ENCODE peak calls at places on chromosome 13, in nine cellular contexts. C is activated CD4-positive, alpha-beta T cell treated with anti-CD3 and anti-CD28 coated beads, Interleukin-2, amount 50 U/mL, for 24 hours; X is SJSA1; N is stimulated activated CD4-positive, alpha-beta T cell treated with anti-CD3 and anti-CD28 coated beads, Interleukin-15, amount 100 ng/mL, for 48 hours; A is HEK293T; E is aorta; T is hepatic stellate cell; O is iris pigment epithelial cell; J is CD8-positive, alpha-beta T cell. L is an unnamed sample.

GRCh38 chr13:30934381-30934780 is 1.9 kb downstream of the TEX26 start:
- DNase-seq in C (no peak), X (no peak), N (no peak), A (no peak), E (no peak), T (no peak), O (peak), J (no peak), L (no peak)

GRCh38 chr13:82993417-82993816 is 888.9 kb downstream of the SLITRK1 start:
- DNase-seq in C (no peak), X (no peak), N (no peak), A (no peak), E (no peak), T (no peak), O (no peak), J (no peak), L (no peak)

GRCh38 chr13:87680298-87680697 is 9.1 kb downstream of the SLITRK5 start:
- DNase-seq in C (no peak), X (no peak), N (no peak), A (no peak), E (no peak), T (no peak), O (no peak), J (no peak), L (peak)

GRCh38 chr13:30898721-30899188 is 7.3 kb upstream of the MEDAG start:
- DNase-seq in C (peak), X (peak), N (no peak), A (no peak), E (peak), T (peak), O (peak), J (no peak), L (peak)

GRCh38 chr13:70817571-70817970 is 709.3 kb upstream of the KLHL1 start:
- DNase-seq in C (no peak), X (no peak), N (no peak), A (no peak), E (no peak), T (no peak), O (peak), J (no peak), L (no peak)

GRCh38 chr13:84686973-84687372 is 804.7 kb upstream of the SLITRK1 start:
- DNase-seq in C (no peak), X (no peak), N (no peak), A (no peak), E (no peak), T (no peak), O (no peak), J (no peak), L (peak)

GRCh38 chr13:40101708-40102359 is 446.4 kb downstream of the COG6 start:
- DNase-seq in C (peak), X (no peak), N (peak), A (no peak), E (no peak), T (no peak), O (no peak), J (no peak), L (no peak)

GRCh38 chr13:79282976-79283375 is 123.1 kb downstream of the RBM26 start:
- DNase-seq in C (no peak), X (no peak), N (no peak), A (no peak), E (no peak), T (no peak), O (peak), J (no peak), L (no peak)

GRCh38 chr13:46751811-46752635 is 44.9 kb downstream of the ESD start:
- DNase-seq in C (peak), X (no peak), N (peak), A (no peak), E (no peak), T (no peak), O (peak), J (peak), L (no peak)

GRCh38 chr13:91922969-91923592 is 524.7 kb downstream of the GPC5 start:
- DNase-seq in C (no peak), X (no peak), N (no peak), A (peak), E (no peak), T (no peak), O (no peak), J (no peak), L (no peak)

GRCh38 chr13:97849305-97849704 is 104.2 kb upstream of the IPO5 start:
- DNase-seq in C (no peak), X (peak), N (no peak), A (peak), E (no peak), T (peak), O (peak), J (no peak), L (no peak)

GRCh38 chr13:27971776-27972618 is 2.9 kb upstream of the CDX2 start:
- DNase-seq in C (no peak), X (no peak), N (no peak), A (no peak), E (no peak), T (no peak), O (no peak), J (no peak), L (no peak)

GRCh38 chr13:33757713-33758112 is 60.2 kb upstream of the RFC3 start:
- DNase-seq in C (no peak), X (no peak), N (no peak), A (no peak), E (no peak), T (no peak), O (no peak), J (no peak), L (no peak)

GRCh38 chr13:25217023-25217909 is 45.2 kb upstream of the AMER2 start:
- DNase-seq in C (no peak), X (no peak), N (no peak), A (no peak), E (no peak), T (peak), O (peak), J (no peak), L (no peak)

GRCh38 chr13:41587490-41587889 is 130.1 kb downstream of the RGCC start:
- DNase-seq in C (no peak), X (no peak), N (no peak), A (peak), E (no peak), T (no peak), O (no peak), J (peak), L (no peak)

GRCh38 chr13:36531746-36532486 is 99.6 kb downstream of the CCNA1 start:
- DNase-seq in C (no peak), X (no peak), N (no peak), A (no peak), E (no peak), T (no peak), O (peak), J (no peak), L (peak)

GRCh38 chr13:20826301-20826700 is 52.5 kb upstream of the EEF1AKMT1 start:
- DNase-seq in C (no peak), X (no peak), N (no peak), A (no peak), E (no peak), T (no peak), O (no peak), J (no peak), L (no peak)

GRCh38 chr13:30394798-30395191 is 27.5 kb upstream of the UBE2L5 start:
- DNase-seq in C (no peak), X (no peak), N (no peak), A (no peak), E (no peak), T (no peak), O (peak), J (no peak), L (no peak)

GRCh38 chr13:112849500-112849899 is 119.5 kb upstream of the MCF2L start:
- DNase-seq in C (no peak), X (no peak), N (no peak), A (peak), E (no peak), T (no peak), O (peak), J (no peak), L (peak)

GRCh38 chr13:110436276-110436675 is 125.2 kb downstream of the RAB20 start:
- DNase-seq in C (no peak), X (peak), N (no peak), A (no peak), E (no peak), T (no peak), O (peak), J (no peak), L (no peak)

GRCh38 chr13:109200556-109200955 is 571.1 kb downstream of the MYO16 start:
- DNase-seq in C (no peak), X (peak), N (no peak), A (no peak), E (no peak), T (no peak), O (no peak), J (no peak), L (no peak)

GRCh38 chr13:50101590-50101989 is 86.3 kb downstream of the KCNRG start:
- DNase-seq in C (no peak), X (no peak), N (no peak), A (no peak), E (no peak), T (no peak), O (no peak), J (no peak), L (no peak)

GRCh38 chr13:33787051-33787591 is 30.8 kb upstream of the RFC3 start:
- DNase-seq in C (no peak), X (peak), N (no peak), A (no peak), E (no peak), T (no peak), O (peak), J (no peak), L (no peak)

GRCh38 chr13:100102042-100102441 is 13.1 kb downstream of the PCCA start:
- DNase-seq in C (no peak), X (no peak), N (no peak), A (no peak), E (no peak), T (no peak), O (peak), J (no peak), L (no peak)

GRCh38 chr13:87975035-87975434 is 303.9 kb downstream of the SLITRK5 start:
- DNase-seq in C (no peak), X (no peak), N (no peak), A (no peak), E (no peak), T (no peak), O (peak), J (no peak), L (no peak)

GRCh38 chr13:32911506-32911905 is 104.7 kb upstream of the KL start:
- DNase-seq in C (peak), X (peak), N (no peak), A (peak), E (no peak), T (peak), O (peak), J (no peak), L (peak)

GRCh38 chr13:64314286-64314685 is 2898.6 kb upstream of the PCDH20 start:
- DNase-seq in C (no peak), X (no peak), N (no peak), A (no peak), E (no peak), T (peak), O (peak), J (no peak), L (no peak)

GRCh38 chr13:29434217-29434940 is 161.1 kb downstream of the SLC7A1 start:
- DNase-seq in C (no peak), X (no peak), N (no peak), A (no peak), E (no peak), T (no peak), O (no peak), J (no peak), L (peak)

GRCh38 chr13:42486711-42487198 is 87.2 kb upstream of the TNFSF11 start:
- DNase-seq in C (no peak), X (peak), N (no peak), A (no peak), E (no peak), T (peak), O (peak), J (no peak), L (no peak)

GRCh38 chr13:43153436-43154082 is 130.2 kb downstream of the DNAJC15 start:
- DNase-seq in C (no peak), X (peak), N (no peak), A (no peak), E (no peak), T (no peak), O (peak), J (no peak), L (no peak)

GRCh38 chr13:62482351-62482750 is 1066.7 kb upstream of the PCDH20 start:
- DNase-seq in C (no peak), X (no peak), N (no peak), A (no peak), E (no peak), T (no peak), O (peak), J (no peak), L (no peak)

GRCh38 chr13:26949701-26950345 is 189.2 kb upstream of the GPR12 start:
- DNase-seq in C (no peak), X (no peak), N (no peak), A (no peak), E (no peak), T (no peak), O (no peak), J (no peak), L (no peak)

GRCh38 chr13:26965058-26965380 is 204.4 kb upstream of the GPR12 start:
- DNase-seq in C (no peak), X (no peak), N (no peak), A (no peak), E (no peak), T (no peak), O (no peak), J (no peak), L (no peak)

GRCh38 chr13:77523386-77523785 is 12.1 kb upstream of the SCEL start:
- DNase-seq in C (no peak), X (no peak), N (no peak), A (no peak), E (no peak), T (no peak), O (no peak), J (no peak), L (no peak)

GRCh38 chr13:66888698-66889097 is 341.4 kb downstream of the PCDH9 start:
- DNase-seq in C (no peak), X (no peak), N (no peak), A (no peak), E (no peak), T (no peak), O (peak), J (no peak), L (no peak)

GRCh38 chr13:33721719-33722118 is 96.2 kb upstream of the RFC3 start:
- DNase-seq in C (no peak), X (no peak), N (no peak), A (no peak), E (no peak), T (peak), O (peak), J (no peak), L (no peak)

GRCh38 chr13:112941349-112941748 is 27.7 kb upstream of the MCF2L start:
- DNase-seq in C (no peak), X (no peak), N (no peak), A (no peak), E (no peak), T (no peak), O (no peak), J (no peak), L (no peak)